ENCODE peak calls at places on chromosomes 11 and 22, in four cellular contexts. C is lower leg skin, S is tibial nerve, L is NB4. Q is an unnamed sample.

GRCh38 chr11:44133335-44133946 is 38.0 kb downstream of the EXT2 start:
- DNase-seq in S (no peak), C (no peak), L (peak), Q (peak)

GRCh38 chr11:19646921-19647320 is 65.7 kb upstream of the NAV2 start:
- DNase-seq in L (peak), S (no peak), C (no peak), Q (no peak)

GRCh38 chr11:62186195-62186594 is 3.8 kb upstream of the SCGB1D1 start:
- DNase-seq in S (no peak), L (no peak), C (peak), Q (no peak)

GRCh38 chr11:71241721-71242259 is 10.6 kb downstream of the SHANK2 start:
- DNase-seq in S (no peak), C (no peak), L (no peak), Q (no peak)

GRCh38 chr11:63641727-63642126 is 27.5 kb upstream of the PLAAT3 start:
- DNase-seq in C (no peak), L (no peak), S (no peak), Q (no peak)

GRCh38 chr11:10125522-10126133 is 168.4 kb downstream of the SBF2 start:
- DNase-seq in C (no peak), L (no peak), S (no peak), Q (no peak)

GRCh38 chr11:118658372-118659313 is 20.8 kb downstream of the TREH start:
- DNase-seq in L (peak), S (no peak), C (no peak), Q (peak)

GRCh38 chr22:20058989-20059770 is 20.9 kb upstream of the DGCR8 start:
- DNase-seq in C (no peak), L (no peak), S (no peak), Q (no peak)

GRCh38 chr11:132623496-132623895 is 908.8 kb downstream of the OPCML start:
- DNase-seq in S (no peak), C (no peak), L (no peak), Q (no peak)

GRCh38 chr22:19886605-19887250 is 32.1 kb upstream of the GNB1L start:
- DNase-seq in S (no peak), L (peak), C (no peak), Q (no peak)

DNA sequence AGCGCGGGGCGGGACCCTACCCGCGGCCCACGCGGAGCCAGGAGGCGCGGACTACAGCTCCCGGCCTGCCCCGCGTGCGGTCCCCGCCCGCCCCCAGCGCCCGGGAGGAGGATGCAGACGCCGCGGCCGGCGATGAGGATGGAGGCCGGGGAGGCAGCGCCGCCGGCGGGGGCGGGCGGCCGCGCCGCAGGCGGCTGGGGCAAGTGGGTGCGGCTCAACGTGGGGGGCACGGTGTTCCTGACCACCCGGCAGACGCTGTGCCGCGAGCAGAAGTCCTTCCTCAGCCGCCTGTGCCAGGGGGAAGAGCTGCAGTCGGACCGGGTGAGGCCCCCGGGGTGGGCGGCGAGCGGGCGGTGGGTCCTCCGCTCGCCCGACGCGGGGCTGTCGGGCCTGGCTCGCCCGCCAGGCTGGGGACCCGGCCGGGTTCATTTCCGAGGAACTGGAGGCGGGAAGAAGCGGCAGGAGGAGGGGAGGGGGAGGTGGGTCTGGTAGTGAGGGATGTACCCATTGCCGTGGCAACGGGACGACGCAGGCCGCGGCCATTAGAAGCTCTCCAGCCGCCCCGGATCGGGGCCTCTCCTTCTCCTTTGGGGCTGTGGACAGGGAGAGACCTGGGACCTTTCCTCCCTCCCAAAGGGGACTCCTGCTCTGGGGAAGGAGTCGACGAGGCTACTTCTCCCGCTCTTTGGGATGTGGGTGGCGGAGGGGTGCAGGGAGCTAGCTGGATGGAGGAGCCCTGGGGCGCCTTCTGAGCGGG is at the start of gene KCTD17:
- DNase-seq in S (peak), C (peak), L (peak), Q (peak)
- TF ChIP-seq POLR2A in S (no peak), C (no peak), L (no peak), Q (peak)

GRCh38 chr11:130085671-130086070 is 16.0 kb downstream of the APLP2 start:
- DNase-seq in S (no peak), C (no peak), L (no peak), Q (no peak)
- TF ChIP-seq POLR2A in S (no peak), C (no peak), L (no peak), Q (no peak)

GRCh38 chr11:46675288-46675851 is 25.0 kb downstream of the ARHGAP1 start:
- DNase-seq in S (peak), L (no peak), C (peak), Q (peak)
- TF ChIP-seq POLR2A in S (no peak), L (no peak), C (no peak), Q (no peak)

GRCh38 chr11:65416341-65417185 is 6.0 kb upstream of the NEAT1 start:
- DNase-seq in C (peak), L (peak), S (peak), Q (peak)
- TF ChIP-seq POLR2A in C (no peak), L (no peak), S (peak), Q (peak)

GRCh38 chr11:76670475-76671235 is at the start of gene LRRC32:
- DNase-seq in L (peak), S (peak), C (peak), Q (no peak)
- TF ChIP-seq POLR2A in L (no peak), S (no peak), C (no peak), Q (no peak)

DNA sequence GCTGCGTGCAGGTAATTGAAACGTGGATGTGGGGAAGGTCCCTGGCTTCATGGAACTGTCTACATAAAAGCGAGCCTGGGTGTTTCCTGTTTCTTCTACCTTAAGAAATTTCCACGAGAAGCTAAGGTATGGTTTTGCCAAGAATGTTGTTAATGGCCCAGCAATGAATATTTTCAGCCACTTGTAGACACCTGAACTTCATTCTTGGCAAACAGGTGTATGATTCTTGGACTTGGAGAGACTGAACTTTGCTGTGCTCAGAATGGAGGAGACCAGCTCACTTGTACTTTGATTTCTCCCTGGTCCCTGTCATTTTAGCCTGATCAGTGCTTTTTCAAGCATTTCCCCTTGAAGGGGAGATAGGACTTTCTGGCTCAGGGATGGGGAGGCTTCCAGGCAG is 20.8 kb downstream of the LRP5 start:
- DNase-seq in L (no peak), S (no peak), C (no peak), Q (no peak)
- TF ChIP-seq POLR2A in L (no peak), S (no peak), C (no peak), Q (no peak)

GRCh38 chr11:12853652-12854296 is 155.3 kb upstream of the RASSF10 start:
- DNase-seq in L (no peak), S (no peak), C (no peak), Q (no peak)
- TF ChIP-seq POLR2A in L (no peak), S (no peak), C (no peak), Q (no peak)

GRCh38 chr11:3946445-3947017 is 91.1 kb downstream of the STIM1 start:
- DNase-seq in S (no peak), C (no peak), L (no peak), Q (no peak)
- TF ChIP-seq POLR2A in S (no peak), C (no peak), L (no peak), Q (no peak)

GRCh38 chr11:70202898-70203748 is at the start of gene FADD:
- DNase-seq in S (peak), C (peak), L (peak), Q (peak)
- TF ChIP-seq POLR2A in S (peak), C (no peak), L (peak), Q (peak)

GRCh38 chr22:29292379-29292778 is 14.1 kb upstream of the GAS2L1 start:
- DNase-seq in L (no peak), C (no peak), S (no peak), Q (no peak)
- TF ChIP-seq POLR2A in L (no peak), C (no peak), S (no peak), Q (no peak)

Q was measured in H54.